ENCODE peak calls at places on chromosomes 2 and 18, in ten cellular contexts. W is transverse colon, K is mesendoderm, X is body of pancreas, P is pancreas, R is colonic mucosa, V is astrocyte, O is lung, D is lower lobe of right lung, T is fibroblast of lung. A is an unnamed sample.

GRCh38 chr18:24831871-24832665 is 371.6 kb downstream of the HRH4 start:
- DNase-seq in O (no peak), W (no peak), R (no peak), K (no peak), V (no peak), P (no peak), T (no peak), D (no peak), X (no peak), A (no peak)

GRCh38 chr2:74155830-74156229 is 8.1 kb upstream of the BOLA3 start:
- DNase-seq in D (no peak), X (no peak), R (no peak), K (no peak), T (no peak), P (no peak), V (no peak), W (no peak), O (no peak), A (no peak)

GRCh38 chr2:18487266-18487665 is 73.2 kb downstream of the RDH14 start:
- DNase-seq in T (no peak), W (no peak), R (no peak), D (no peak), O (no peak), V (no peak), X (no peak), K (no peak), P (no peak), A (no peak)

GRCh38 chr2:98460573-98461560 is 16.2 kb downstream of the INPP4A start:
- DNase-seq in D (no peak), T (no peak), R (no peak), V (no peak), P (no peak), O (no peak), K (no peak), X (no peak), W (peak; percentile 68), A (peak; percentile 84)

GRCh38 chr2:134858245-134858644 is 19.8 kb downstream of the ACMSD start:
- DNase-seq in D (no peak), W (no peak), O (no peak), V (no peak), T (no peak), R (no peak), P (no peak), K (no peak), X (no peak), A (no peak)

GRCh38 chr18:35172451-35173035 is 68.3 kb upstream of the ZNF397 start:
- DNase-seq in X (no peak), W (no peak), O (no peak), D (no peak), K (no peak), V (no peak), R (no peak), P (no peak), T (peak; percentile 20), A (no peak)

GRCh38 chr2:69594341-69594740 is 49.2 kb downstream of the AAK1 start:
- DNase-seq in X (no peak), V (peak; percentile 49), K (no peak), D (no peak), T (peak; percentile 61), O (no peak), W (no peak), R (no peak), P (no peak), A (no peak)

GRCh38 chr2:174748948-174749347 is 15.3 kb downstream of the CHRNA1 start:
- DNase-seq in W (peak; percentile 74), D (no peak), P (no peak), R (peak; percentile 69), T (peak; percentile 30), X (peak; percentile 60), V (peak; percentile 22), O (peak; percentile 51), K (peak; percentile 95), A (peak; percentile 58)

GRCh38 chr2:141392517-141393213 is 738.2 kb downstream of the LRP1B start:
- DNase-seq in T (peak; percentile 92), V (peak; percentile 91), K (peak; percentile 41), W (no peak), D (no peak), O (no peak), R (no peak), P (no peak), X (no peak), A (no peak)

GRCh38 chr2:36356199-36356989 is 816 bp downstream of the CRIM1 start:
- DNase-seq in D (peak; percentile 78), O (peak; percentile 53), V (no peak), P (peak; percentile 87), X (peak; percentile 44), W (peak; percentile 51), K (no peak), T (peak; percentile 49), R (no peak), A (peak; percentile 72)

GRCh38 chr2:147937744-147938349 is 82.7 kb downstream of the ORC4 start:
- DNase-seq in K (peak; percentile 30), T (peak; percentile 18), R (no peak), O (no peak), P (no peak), X (no peak), W (no peak), D (no peak), V (no peak), A (peak; percentile 47)

DNA sequence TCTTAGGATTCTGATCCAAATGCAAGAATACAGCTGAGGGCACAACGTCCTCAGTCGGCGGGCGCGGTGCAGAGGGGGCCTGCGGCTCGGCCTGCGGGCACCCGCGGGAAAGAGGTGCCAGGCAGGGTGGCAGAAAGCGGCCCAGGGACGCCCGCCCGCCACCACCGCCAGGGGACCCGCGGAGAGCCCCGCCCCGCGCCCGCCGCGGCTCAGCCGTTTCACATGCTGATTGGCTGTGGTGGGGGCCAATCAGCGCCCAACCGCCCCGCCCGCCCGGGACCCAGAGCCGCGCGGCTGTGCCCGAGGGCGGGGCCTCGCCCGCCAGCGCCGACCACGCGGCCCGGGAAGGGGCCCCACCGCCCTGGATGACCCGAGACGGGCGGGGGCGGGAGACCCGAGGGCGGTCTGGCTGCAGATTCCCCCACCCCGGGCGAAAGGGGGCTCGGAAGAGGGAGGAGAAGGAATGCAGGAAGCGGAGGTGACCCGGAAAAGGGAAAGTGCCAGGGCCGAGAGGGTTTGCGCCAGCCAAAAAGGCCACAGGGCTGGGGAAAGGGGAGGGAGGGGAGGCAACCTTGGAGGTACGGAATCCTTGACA is 8.0 kb downstream of the IRS1 start:
- DNase-seq in D (peak; percentile 94), W (peak; percentile 93), V (peak; percentile 61), P (peak; percentile 95), O (peak; percentile 92), K (peak; percentile 98), R (peak; percentile 92), T (peak; percentile 83), X (peak; percentile 92), A (peak; percentile 95)
- H3K4me1 ChIP-seq in D (peaks cover 56% of the 10 kb centered on the region), W (no peaks in the 10 kb centered on the region), V (peaks cover 32% of the 10 kb centered on the region), P (peaks cover 40% of the 10 kb centered on the region), O (peaks cover 14% of the 10 kb centered on the region), K (peaks cover 7% of the 10 kb centered on the region), R (no peaks in the 10 kb centered on the region), T (peaks cover 7% of the 10 kb centered on the region), X (peaks cover 69% of the 10 kb centered on the region), A (peaks cover 8% of the 10 kb centered on the region)

DNA sequence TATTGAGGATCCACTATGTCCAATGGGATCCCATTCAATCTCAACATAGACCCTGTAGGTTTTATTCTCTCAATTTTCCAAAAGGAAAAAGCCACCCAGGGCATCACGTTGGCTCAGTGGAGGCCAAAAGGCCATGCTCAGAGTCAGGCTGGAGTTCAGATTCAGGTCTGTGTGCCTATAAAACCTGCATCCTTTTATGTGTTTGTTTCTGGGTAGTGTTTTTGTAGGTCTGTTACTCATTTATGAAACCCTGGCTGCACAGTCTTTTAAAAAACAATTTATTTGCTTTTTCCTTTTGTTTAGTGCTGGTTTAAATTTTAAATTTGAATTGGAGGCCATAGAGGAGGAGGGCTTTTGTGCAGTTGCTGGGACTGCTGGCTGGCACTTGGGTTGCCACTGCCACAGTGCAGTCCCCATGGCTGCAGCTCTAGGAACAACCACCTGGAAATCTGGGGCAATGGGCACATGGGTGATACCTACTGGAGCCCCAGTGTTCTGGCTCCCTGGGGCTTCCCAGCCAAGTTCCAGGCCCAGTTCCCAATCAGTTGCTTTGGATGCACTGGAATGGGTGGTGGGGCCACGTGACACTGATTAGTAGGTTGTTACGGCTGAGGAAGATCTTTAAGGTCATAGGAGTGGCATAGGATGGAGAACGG is 31.3 kb downstream of the IL1R2 start:
- DNase-seq in W (no peak), R (no peak), V (no peak), X (no peak), T (no peak), D (no peak), K (no peak), O (no peak), P (no peak), A (no peak)
- H3K4me1 ChIP-seq in W (no peaks in the 10 kb centered on the region), R (no peaks in the 10 kb centered on the region), V (peaks cover 17% of the 10 kb centered on the region), X (peaks cover 18% of the 10 kb centered on the region), T (peaks cover 14% of the 10 kb centered on the region), D (peaks cover 56% of the 10 kb centered on the region), K (no peaks in the 10 kb centered on the region), O (peaks cover 11% of the 10 kb centered on the region), P (peaks cover 3% of the 10 kb centered on the region), A (peaks cover 7% of the 10 kb centered on the region)

DNA sequence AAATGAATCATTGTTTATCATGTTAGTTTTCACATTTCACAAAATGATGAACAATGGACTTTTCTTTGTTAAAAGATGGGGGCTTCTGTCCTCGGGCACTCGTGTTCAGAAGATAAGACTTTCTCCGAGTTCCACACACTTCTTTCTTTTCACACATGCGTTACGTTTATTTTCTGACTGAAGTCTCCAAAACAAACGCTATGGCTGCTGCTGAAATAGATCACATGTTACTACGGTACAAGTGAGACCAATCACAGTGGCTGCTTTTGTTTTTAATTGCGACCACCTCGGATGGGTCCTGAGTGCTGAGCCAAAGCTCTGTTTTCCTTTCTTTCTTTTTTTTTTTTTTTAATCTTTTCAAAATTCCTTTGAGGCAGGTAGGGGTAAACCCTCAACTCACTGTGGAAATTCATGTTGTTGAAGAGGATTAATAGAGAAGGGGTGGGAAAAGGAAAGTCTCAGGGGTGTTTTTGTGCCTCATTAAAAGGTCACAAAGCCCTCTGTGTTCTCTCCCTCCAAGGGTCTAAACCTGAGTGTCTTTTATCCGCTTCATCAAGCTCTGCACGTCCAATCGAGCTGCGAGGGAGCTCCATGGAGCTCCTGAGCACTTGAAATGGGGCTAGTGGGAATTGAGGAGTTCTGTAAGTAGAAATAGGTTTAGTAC is 48.2 kb downstream of the ARL4C start:
- DNase-seq in V (no peak), R (no peak), X (no peak), K (no peak), T (peak; percentile 25), O (no peak), W (no peak), D (no peak), P (no peak), A (no peak)
- H3K4me1 ChIP-seq in V (peaks cover 63% of the 10 kb centered on the region), R (no peaks in the 10 kb centered on the region), X (no peaks in the 10 kb centered on the region), K (no peaks in the 10 kb centered on the region), T (peaks cover 27% of the 10 kb centered on the region), O (no peaks in the 10 kb centered on the region), W (no peaks in the 10 kb centered on the region), D (peaks cover 26% of the 10 kb centered on the region), P (no peaks in the 10 kb centered on the region), A (peaks cover 18% of the 10 kb centered on the region)

DNA sequence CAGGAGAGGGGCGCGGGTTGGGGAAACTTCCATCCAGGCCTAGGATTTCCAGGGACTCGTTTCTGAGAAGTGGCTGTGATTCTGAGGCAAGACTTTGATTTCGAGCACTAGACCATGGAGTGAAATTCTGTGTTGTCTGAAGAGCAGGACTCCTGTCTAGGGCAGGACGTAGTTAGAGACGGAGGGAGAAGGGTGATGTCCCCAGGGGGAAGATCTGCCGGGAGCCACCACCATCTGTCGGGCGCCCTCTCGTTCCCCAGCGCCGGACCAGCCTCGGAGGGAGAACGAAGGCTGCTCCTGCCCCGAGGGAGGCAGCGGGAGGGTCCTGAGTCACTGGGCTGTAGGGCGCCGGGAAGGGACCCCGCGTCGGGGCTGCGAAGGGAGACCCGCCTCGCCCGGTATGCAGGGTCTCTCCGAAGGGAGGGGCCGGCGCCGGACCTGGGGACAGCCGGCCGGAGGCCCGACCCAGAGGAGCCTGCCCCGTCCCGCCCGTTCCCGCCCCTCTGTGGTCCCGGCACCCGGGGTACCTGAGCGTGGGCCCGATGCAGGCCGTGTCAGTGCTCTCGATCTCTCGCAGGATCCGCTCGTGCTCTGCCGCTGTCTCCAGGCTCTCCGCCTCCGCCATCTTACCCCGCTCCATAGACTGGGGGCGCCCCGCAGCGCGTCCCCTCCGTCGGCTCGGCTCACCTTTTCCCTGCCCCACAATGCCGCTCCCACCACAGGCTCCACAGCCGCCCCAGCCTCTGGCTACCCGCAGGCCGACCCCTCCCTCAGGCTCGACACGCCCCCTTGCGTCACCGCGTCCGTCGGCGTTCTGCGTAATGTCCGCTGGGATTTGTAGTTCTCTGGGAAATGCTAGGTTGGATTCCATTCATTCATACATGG is at the start of gene EXOC6B:
- DNase-seq in O (peak; percentile 93), X (peak; percentile 91), W (peak; percentile 95), R (peak; percentile 96), K (peak; percentile 97), T (peak; percentile 88), D (peak; percentile 94), V (peak; percentile 79), P (peak; percentile 95), A (peak; percentile 84)
- H3K4me1 ChIP-seq in O (no peaks in the 10 kb centered on the region), X (peaks cover 10% of the 10 kb centered on the region), W (peaks cover 7% of the 10 kb centered on the region), R (peaks cover 5% of the 10 kb centered on the region), K (peaks cover 6% of the 10 kb centered on the region), T (peaks cover 17% of the 10 kb centered on the region), D (peaks cover 9% of the 10 kb centered on the region), V (peaks cover 19% of the 10 kb centered on the region), P (no peaks in the 10 kb centered on the region), A (no peaks in the 10 kb centered on the region)